ENCODE peak calls at places on chromosomes 3 and 15, in ten cellular contexts. One of them, this sample, is unnamed.

GRCh38 chr3:12501360-12502020 is 17.2 kb downstream of the TSEN2 start:
- DNase-seq in foreskin keratinocyte: peak
- DNase-seq in H54: no peak
- DNase-seq in fibroblast of gingiva: peak
- DNase-seq in AG10803: peak
- DNase-seq in nucleus accumbens: no peak
- DNase-seq in GM13976: no peak
- DNase-seq in amygdala: no peak
- DNase-seq in hippocampal formation: no peak
- DNase-seq in NCI-H1092 treated with DMSO at 0.1 percent for 48 hours: no peak
- DNase-seq in this sample: no peak

GRCh38 chr3:196273655-196274054 is 13.9 kb downstream of the PCYT1A start:
- DNase-seq in foreskin keratinocyte: no peak
- DNase-seq in H54: no peak
- DNase-seq in fibroblast of gingiva: no peak
- DNase-seq in AG10803: no peak
- DNase-seq in nucleus accumbens: no peak
- DNase-seq in GM13976: no peak
- DNase-seq in amygdala: no peak
- DNase-seq in hippocampal formation: no peak
- DNase-seq in NCI-H1092 treated with DMSO at 0.1 percent for 48 hours: no peak
- DNase-seq in this sample: no peak

GRCh38 chr3:55203006-55203405 is 275.1 kb upstream of the LRTM1 start:
- DNase-seq in foreskin keratinocyte: no peak
- DNase-seq in H54: peak
- DNase-seq in fibroblast of gingiva: no peak
- DNase-seq in AG10803: peak
- DNase-seq in nucleus accumbens: no peak
- DNase-seq in GM13976: no peak
- DNase-seq in amygdala: no peak
- DNase-seq in hippocampal formation: no peak
- DNase-seq in NCI-H1092 treated with DMSO at 0.1 percent for 48 hours: no peak
- DNase-seq in this sample: no peak

GRCh38 chr3:48015451-48016182 is 599 bp downstream of the MAP4 start:
- DNase-seq in foreskin keratinocyte: no peak
- DNase-seq in H54: no peak
- DNase-seq in fibroblast of gingiva: no peak
- DNase-seq in AG10803: peak
- DNase-seq in nucleus accumbens: no peak
- DNase-seq in GM13976: no peak
- DNase-seq in amygdala: no peak
- DNase-seq in hippocampal formation: no peak
- DNase-seq in NCI-H1092 treated with DMSO at 0.1 percent for 48 hours: no peak
- DNase-seq in this sample: no peak

GRCh38 chr15:70127288-70127746 is 29.6 kb upstream of the TLE3 start:
- DNase-seq in foreskin keratinocyte: no peak
- DNase-seq in H54: no peak
- DNase-seq in fibroblast of gingiva: no peak
- DNase-seq in AG10803: no peak
- DNase-seq in nucleus accumbens: peak
- DNase-seq in GM13976: no peak
- DNase-seq in amygdala: peak
- DNase-seq in hippocampal formation: no peak
- DNase-seq in NCI-H1092 treated with DMSO at 0.1 percent for 48 hours: no peak
- DNase-seq in this sample: no peak

GRCh38 chr3:42653560-42654330 is at the start of gene ZBTB47:
- DNase-seq in foreskin keratinocyte: no peak
- DNase-seq in H54: no peak
- DNase-seq in fibroblast of gingiva: peak
- DNase-seq in AG10803: peak
- DNase-seq in nucleus accumbens: peak
- DNase-seq in GM13976: peak
- DNase-seq in amygdala: peak
- DNase-seq in hippocampal formation: peak
- DNase-seq in NCI-H1092 treated with DMSO at 0.1 percent for 48 hours: no peak
- DNase-seq in this sample: no peak

GRCh38 chr3:121552379-121552778 is 6.6 kb upstream of the POLQ start:
- DNase-seq in foreskin keratinocyte: no peak
- DNase-seq in H54: no peak
- DNase-seq in fibroblast of gingiva: no peak
- DNase-seq in AG10803: no peak
- DNase-seq in nucleus accumbens: peak
- DNase-seq in GM13976: no peak
- DNase-seq in amygdala: no peak
- DNase-seq in hippocampal formation: no peak
- DNase-seq in NCI-H1092 treated with DMSO at 0.1 percent for 48 hours: no peak
- DNase-seq in this sample: no peak

GRCh38 chr15:70062321-70062956 is 35.3 kb downstream of the TLE3 start:
- DNase-seq in foreskin keratinocyte: peak
- DNase-seq in H54: no peak
- DNase-seq in fibroblast of gingiva: peak
- DNase-seq in AG10803: peak
- DNase-seq in nucleus accumbens: peak
- DNase-seq in GM13976: no peak
- DNase-seq in amygdala: peak
- DNase-seq in hippocampal formation: peak
- DNase-seq in NCI-H1092 treated with DMSO at 0.1 percent for 48 hours: peak
- DNase-seq in this sample: no peak

GRCh38 chr3:177419904-177420601 is 222.8 kb upstream of the TBL1XR1 start:
- DNase-seq in foreskin keratinocyte: no peak
- DNase-seq in H54: no peak
- DNase-seq in fibroblast of gingiva: no peak
- DNase-seq in AG10803: peak
- DNase-seq in nucleus accumbens: no peak
- DNase-seq in GM13976: peak
- DNase-seq in amygdala: no peak
- DNase-seq in hippocampal formation: no peak
- DNase-seq in NCI-H1092 treated with DMSO at 0.1 percent for 48 hours: no peak
- DNase-seq in this sample: no peak

GRCh38 chr3:186281172-186281571 is 80.9 kb downstream of the DGKG start:
- DNase-seq in foreskin keratinocyte: peak
- DNase-seq in H54: peak
- DNase-seq in fibroblast of gingiva: peak
- DNase-seq in AG10803: peak
- DNase-seq in nucleus accumbens: no peak
- DNase-seq in GM13976: no peak
- DNase-seq in amygdala: no peak
- DNase-seq in hippocampal formation: no peak
- DNase-seq in NCI-H1092 treated with DMSO at 0.1 percent for 48 hours: no peak
- DNase-seq in this sample: no peak

GRCh38 chr3:188546835-188547670 is 393.1 kb downstream of the LPP start:
- DNase-seq in foreskin keratinocyte: no peak
- DNase-seq in H54: no peak
- DNase-seq in fibroblast of gingiva: peak
- DNase-seq in AG10803: peak
- DNase-seq in nucleus accumbens: no peak
- DNase-seq in GM13976: no peak
- DNase-seq in amygdala: no peak
- DNase-seq in hippocampal formation: no peak
- DNase-seq in NCI-H1092 treated with DMSO at 0.1 percent for 48 hours: no peak
- DNase-seq in this sample: peak

GRCh38 chr15:46344115-46344749 is 709.4 kb downstream of the SQOR start:
- DNase-seq in foreskin keratinocyte: peak
- DNase-seq in H54: no peak
- DNase-seq in fibroblast of gingiva: no peak
- DNase-seq in AG10803: no peak
- DNase-seq in nucleus accumbens: no peak
- DNase-seq in GM13976: no peak
- DNase-seq in amygdala: no peak
- DNase-seq in hippocampal formation: no peak
- DNase-seq in NCI-H1092 treated with DMSO at 0.1 percent for 48 hours: no peak
- DNase-seq in this sample: no peak

GRCh38 chr15:44719293-44719999 is 8.1 kb downstream of the B2M start:
- DNase-seq in foreskin keratinocyte: no peak
- DNase-seq in H54: no peak
- DNase-seq in fibroblast of gingiva: peak
- DNase-seq in AG10803: no peak
- DNase-seq in nucleus accumbens: no peak
- DNase-seq in GM13976: peak
- DNase-seq in amygdala: no peak
- DNase-seq in hippocampal formation: no peak
- DNase-seq in NCI-H1092 treated with DMSO at 0.1 percent for 48 hours: no peak
- DNase-seq in this sample: no peak

GRCh38 chr3:71453822-71454512 is 129.6 kb downstream of the FOXP1 start:
- DNase-seq in foreskin keratinocyte: no peak
- DNase-seq in H54: no peak
- DNase-seq in fibroblast of gingiva: no peak
- DNase-seq in AG10803: no peak
- DNase-seq in nucleus accumbens: no peak
- DNase-seq in GM13976: no peak
- DNase-seq in amygdala: no peak
- DNase-seq in hippocampal formation: no peak
- DNase-seq in NCI-H1092 treated with DMSO at 0.1 percent for 48 hours: no peak
- DNase-seq in this sample: no peak

GRCh38 chr3:110419096-110419495 is 652.5 kb upstream of the NECTIN3 start:
- DNase-seq in foreskin keratinocyte: peak
- DNase-seq in H54: no peak
- DNase-seq in fibroblast of gingiva: no peak
- DNase-seq in AG10803: no peak
- DNase-seq in nucleus accumbens: no peak
- DNase-seq in GM13976: no peak
- DNase-seq in amygdala: no peak
- DNase-seq in hippocampal formation: no peak
- DNase-seq in NCI-H1092 treated with DMSO at 0.1 percent for 48 hours: no peak
- DNase-seq in this sample: no peak

GRCh38 chr3:257826-258225 is 61.3 kb downstream of the CHL1 start:
- DNase-seq in foreskin keratinocyte: no peak
- DNase-seq in H54: no peak
- DNase-seq in fibroblast of gingiva: no peak
- DNase-seq in AG10803: no peak
- DNase-seq in nucleus accumbens: no peak
- DNase-seq in GM13976: no peak
- DNase-seq in amygdala: no peak
- DNase-seq in hippocampal formation: no peak
- DNase-seq in NCI-H1092 treated with DMSO at 0.1 percent for 48 hours: no peak
- DNase-seq in this sample: no peak

GRCh38 chr3:163056874-163057497 is 1560.4 kb downstream of the OTOL1 start:
- DNase-seq in foreskin keratinocyte: peak
- DNase-seq in H54: no peak
- DNase-seq in fibroblast of gingiva: peak
- DNase-seq in AG10803: peak
- DNase-seq in nucleus accumbens: no peak
- DNase-seq in GM13976: peak
- DNase-seq in amygdala: no peak
- DNase-seq in hippocampal formation: no peak
- DNase-seq in NCI-H1092 treated with DMSO at 0.1 percent for 48 hours: peak
- DNase-seq in this sample: no peak

GRCh38 chr3:124969963-124970722 is 35.6 kb upstream of the MUC13 start:
- DNase-seq in foreskin keratinocyte: no peak
- DNase-seq in H54: no peak
- DNase-seq in fibroblast of gingiva: no peak
- DNase-seq in AG10803: no peak
- DNase-seq in nucleus accumbens: no peak
- DNase-seq in GM13976: no peak
- DNase-seq in amygdala: no peak
- DNase-seq in hippocampal formation: peak
- DNase-seq in NCI-H1092 treated with DMSO at 0.1 percent for 48 hours: no peak
- DNase-seq in this sample: no peak

GRCh38 chr3:50237754-50238548 is 1.9 kb downstream of the GNAI2 start:
- DNase-seq in foreskin keratinocyte: peak
- DNase-seq in H54: peak
- DNase-seq in fibroblast of gingiva: peak
- DNase-seq in AG10803: peak
- DNase-seq in nucleus accumbens: peak
- DNase-seq in GM13976: peak
- DNase-seq in amygdala: peak
- DNase-seq in hippocampal formation: peak
- DNase-seq in NCI-H1092 treated with DMSO at 0.1 percent for 48 hours: peak
- DNase-seq in this sample: peak

GRCh38 chr15:52150043-52150825 is 37.7 kb upstream of the BCL2L10 start:
- DNase-seq in foreskin keratinocyte: no peak
- DNase-seq in H54: no peak
- DNase-seq in fibroblast of gingiva: no peak
- DNase-seq in AG10803: no peak
- DNase-seq in nucleus accumbens: no peak
- DNase-seq in GM13976: no peak
- DNase-seq in amygdala: no peak
- DNase-seq in hippocampal formation: no peak
- DNase-seq in NCI-H1092 treated with DMSO at 0.1 percent for 48 hours: no peak
- DNase-seq in this sample: no peak

GRCh38 chr15:29853211-29853987 is 31.1 kb upstream of the TJP1 start:
- DNase-seq in foreskin keratinocyte: no peak
- DNase-seq in H54: no peak
- DNase-seq in fibroblast of gingiva: no peak
- DNase-seq in AG10803: no peak
- DNase-seq in nucleus accumbens: no peak
- DNase-seq in GM13976: no peak
- DNase-seq in amygdala: no peak
- DNase-seq in hippocampal formation: no peak
- DNase-seq in NCI-H1092 treated with DMSO at 0.1 percent for 48 hours: no peak
- DNase-seq in this sample: no peak

GRCh38 chr15:77067691-77068367 is 3.1 kb downstream of the TSPAN3 start:
- DNase-seq in foreskin keratinocyte: no peak
- DNase-seq in H54: no peak
- DNase-seq in fibroblast of gingiva: no peak
- DNase-seq in AG10803: no peak
- DNase-seq in nucleus accumbens: no peak
- DNase-seq in GM13976: no peak
- DNase-seq in amygdala: no peak
- DNase-seq in hippocampal formation: no peak
- DNase-seq in NCI-H1092 treated with DMSO at 0.1 percent for 48 hours: no peak
- DNase-seq in this sample: no peak

GRCh38 chr3:129703913-129704312 is 97.4 kb upstream of the PLXND1 start:
- DNase-seq in foreskin keratinocyte: no peak
- DNase-seq in H54: no peak
- DNase-seq in fibroblast of gingiva: no peak
- DNase-seq in AG10803: no peak
- DNase-seq in nucleus accumbens: no peak
- DNase-seq in GM13976: no peak
- DNase-seq in amygdala: no peak
- DNase-seq in hippocampal formation: no peak
- DNase-seq in NCI-H1092 treated with DMSO at 0.1 percent for 48 hours: no peak
- DNase-seq in this sample: no peak

GRCh38 chr3:110017304-110017703 is 680.0 kb upstream of the DPPA4 start:
- DNase-seq in foreskin keratinocyte: no peak
- DNase-seq in H54: no peak
- DNase-seq in fibroblast of gingiva: no peak
- DNase-seq in AG10803: no peak
- DNase-seq in nucleus accumbens: no peak
- DNase-seq in GM13976: no peak
- DNase-seq in amygdala: no peak
- DNase-seq in hippocampal formation: no peak
- DNase-seq in NCI-H1092 treated with DMSO at 0.1 percent for 48 hours: no peak
- DNase-seq in this sample: no peak

GRCh38 chr3:53703630-53704362 is 142.4 kb downstream of the CHDH start:
- DNase-seq in foreskin keratinocyte: no peak
- DNase-seq in H54: no peak
- DNase-seq in fibroblast of gingiva: no peak
- DNase-seq in AG10803: no peak
- DNase-seq in nucleus accumbens: no peak
- DNase-seq in GM13976: no peak
- DNase-seq in amygdala: no peak
- DNase-seq in hippocampal formation: no peak
- DNase-seq in NCI-H1092 treated with DMSO at 0.1 percent for 48 hours: no peak
- DNase-seq in this sample: no peak

This sample was measured in SW 1271.